ENCODE peak calls at places on chromosomes 11 and 22, in six cellular contexts. One of them, this sample, is unnamed.

GRCh38 chr11:70176940-70177689 is 26.0 kb upstream of the FADD start:
- DNase-seq in GM12878: no peak
- DNase-seq in WTC11: peak; percentile 90
- DNase-seq in HepG2: peak; percentile 13
- DNase-seq in HCT116: peak; percentile 16
- DNase-seq in H1: peak; percentile 97
- DNase-seq in this sample: peak; percentile 95

GRCh38 chr11:93526058-93526633 is 17.0 kb downstream of the SMCO4 start:
- DNase-seq in GM12878: no peak
- DNase-seq in WTC11: no peak
- DNase-seq in HepG2: no peak
- DNase-seq in HCT116: no peak
- DNase-seq in H1: no peak
- DNase-seq in this sample: no peak

GRCh38 chr11:18731949-18732821 is 6.2 kb upstream of the IGSF22 start:
- DNase-seq in GM12878: peak; percentile 24
- DNase-seq in WTC11: peak; percentile 77
- DNase-seq in HepG2: no peak
- DNase-seq in HCT116: peak; percentile 19
- DNase-seq in H1: peak; percentile 90
- DNase-seq in this sample: peak; percentile 68

GRCh38 chr11:75371930-75372876 is 20.7 kb upstream of the ARRB1 start:
- DNase-seq in GM12878: no peak
- DNase-seq in WTC11: no peak
- DNase-seq in HepG2: peak; percentile 65
- DNase-seq in HCT116: no peak
- DNase-seq in H1: no peak
- DNase-seq in this sample: no peak

GRCh38 chr11:62881579-62882427 is 1.1 kb downstream of the SLC3A2 start:
- DNase-seq in GM12878: peak; percentile 45
- DNase-seq in WTC11: peak; percentile 95
- DNase-seq in HepG2: peak; percentile 88
- DNase-seq in HCT116: peak; percentile 90
- DNase-seq in H1: no peak
- DNase-seq in this sample: peak; percentile 82

GRCh38 chr11:66068154-66068821 is 1.8 kb upstream of the PACS1 start:
- DNase-seq in GM12878: no peak
- DNase-seq in WTC11: peak; percentile 90
- DNase-seq in HepG2: peak; percentile 57
- DNase-seq in HCT116: peak; percentile 42
- DNase-seq in H1: peak; percentile 94
- DNase-seq in this sample: peak; percentile 82

GRCh38 chr11:107716884-107717532 is 5.2 kb upstream of the SLN start:
- DNase-seq in GM12878: no peak
- DNase-seq in WTC11: no peak
- DNase-seq in HepG2: no peak
- DNase-seq in HCT116: no peak
- DNase-seq in H1: no peak
- DNase-seq in this sample: no peak

GRCh38 chr22:31436132-31436531 is 36.7 kb downstream of the DRG1 start:
- DNase-seq in GM12878: no peak
- DNase-seq in WTC11: no peak
- DNase-seq in HepG2: no peak
- DNase-seq in HCT116: no peak
- DNase-seq in H1: no peak
- DNase-seq in this sample: no peak

GRCh38 chr11:69280994-69281393 is 13.0 kb upstream of the MYEOV start:
- DNase-seq in GM12878: no peak
- DNase-seq in WTC11: no peak
- DNase-seq in HepG2: no peak
- DNase-seq in HCT116: peak; percentile 68
- DNase-seq in H1: no peak
- DNase-seq in this sample: no peak

GRCh38 chr22:32080904-32081303 is 37.8 kb downstream of the SLC5A1 start:
- DNase-seq in GM12878: peak; percentile 7
- DNase-seq in WTC11: peak; percentile 27
- DNase-seq in HepG2: peak; percentile 47
- DNase-seq in HCT116: peak; percentile 59
- DNase-seq in H1: no peak
- DNase-seq in this sample: peak; percentile 27

GRCh38 chr22:24482586-24482985 is 12.5 kb upstream of the UPB1 start:
- DNase-seq in GM12878: no peak
- DNase-seq in WTC11: no peak
- DNase-seq in HepG2: no peak
- DNase-seq in HCT116: no peak
- DNase-seq in H1: no peak
- DNase-seq in this sample: no peak

GRCh38 chr11:115008774-115009173 is 330.4 kb downstream of the NXPE2 start:
- DNase-seq in GM12878: no peak
- DNase-seq in WTC11: no peak
- DNase-seq in HepG2: no peak
- DNase-seq in HCT116: no peak
- DNase-seq in H1: no peak
- DNase-seq in this sample: no peak
- TF ChIP-seq ATF3 in GM12878: no peak
- TF ChIP-seq ATF3 in WTC11: no peak
- TF ChIP-seq ATF3 in HepG2: no peak
- TF ChIP-seq ATF3 in HCT116: no peak
- TF ChIP-seq ATF3 in H1: no peak
- TF ChIP-seq ATF3 in this sample: no peak

DNA sequence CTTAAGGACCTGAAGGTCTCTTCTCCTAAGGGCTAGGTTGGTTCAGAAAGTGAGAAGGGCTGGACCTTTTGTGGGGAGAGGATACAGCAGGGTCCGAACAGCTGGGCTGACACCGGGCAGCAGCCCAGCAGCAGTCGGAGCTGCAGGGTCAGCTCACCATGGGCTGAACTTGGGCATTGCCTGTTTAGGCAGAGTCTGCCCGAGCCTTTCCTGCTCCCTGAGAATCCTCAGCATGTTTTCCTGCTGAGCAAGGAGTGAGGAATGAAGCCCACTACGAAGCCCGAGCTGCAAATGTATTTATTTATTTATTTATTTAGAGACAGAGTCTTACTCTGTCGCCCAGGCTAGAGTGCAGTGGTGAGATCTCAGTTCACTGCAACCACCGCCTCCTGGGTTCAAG is 83.9 kb downstream of the PTPRJ start:
- DNase-seq in GM12878: no peak
- DNase-seq in WTC11: no peak
- DNase-seq in HepG2: no peak
- DNase-seq in HCT116: no peak
- DNase-seq in H1: no peak
- DNase-seq in this sample: no peak
- TF ChIP-seq MAX in GM12878: no peak
- TF ChIP-seq MAX in WTC11: no peak
- TF ChIP-seq MAX in HepG2: no peak
- TF ChIP-seq MAX in HCT116: no peak
- TF ChIP-seq MAX in H1: no peak
- TF ChIP-seq MAX in this sample: no peak

GRCh38 chr22:42547562-42547961 is 6.2 kb upstream of the SERHL2 start:
- DNase-seq in GM12878: no peak
- DNase-seq in WTC11: no peak
- DNase-seq in HepG2: no peak
- DNase-seq in HCT116: no peak
- DNase-seq in H1: no peak
- DNase-seq in this sample: no peak
- TF ChIP-seq ATF3 in GM12878: no peak
- TF ChIP-seq ATF3 in WTC11: no peak
- TF ChIP-seq ATF3 in HepG2: no peak
- TF ChIP-seq ATF3 in HCT116: no peak
- TF ChIP-seq ATF3 in H1: no peak
- TF ChIP-seq ATF3 in this sample: no peak

DNA sequence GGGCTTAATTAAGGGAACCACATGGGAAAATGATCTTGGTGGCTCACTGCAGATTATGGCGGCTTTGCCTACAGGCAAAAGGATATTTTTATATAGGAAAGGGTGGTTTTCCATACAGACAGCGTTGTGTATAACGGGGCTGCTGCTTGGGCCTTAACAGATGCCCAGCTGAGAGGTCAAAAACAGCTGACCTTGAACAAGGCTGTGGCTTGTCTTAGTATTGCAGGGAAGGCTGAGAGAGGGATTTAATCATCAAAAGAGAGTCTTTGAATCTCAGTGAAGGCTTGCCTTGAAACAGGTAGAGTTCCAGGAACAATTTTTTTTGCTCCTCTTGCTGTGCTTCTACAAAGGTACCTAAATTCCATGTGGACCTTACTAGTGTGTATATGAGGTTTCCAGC is 301.6 kb upstream of the C11orf87 start:
- DNase-seq in GM12878: no peak
- DNase-seq in WTC11: no peak
- DNase-seq in HepG2: no peak
- DNase-seq in HCT116: no peak
- DNase-seq in H1: no peak
- DNase-seq in this sample: no peak
- TF ChIP-seq MAX in GM12878: no peak
- TF ChIP-seq MAX in WTC11: no peak
- TF ChIP-seq MAX in HepG2: no peak
- TF ChIP-seq MAX in HCT116: no peak
- TF ChIP-seq MAX in H1: no peak
- TF ChIP-seq MAX in this sample: no peak

GRCh38 chr22:20522828-20523117 is 15.4 kb downstream of the MED15 start:
- DNase-seq in GM12878: no peak
- DNase-seq in WTC11: no peak
- DNase-seq in HepG2: no peak
- DNase-seq in HCT116: no peak
- DNase-seq in H1: no peak
- DNase-seq in this sample: no peak

GRCh38 chr22:20522134-20522827 is 14.9 kb downstream of the MED15 start:
- DNase-seq in GM12878: no peak
- DNase-seq in WTC11: no peak
- DNase-seq in HepG2: no peak
- DNase-seq in HCT116: no peak
- DNase-seq in H1: no peak
- DNase-seq in this sample: peak; percentile 61

GRCh38 chr22:20523118-20523983 is 15.9 kb downstream of the MED15 start:
- DNase-seq in GM12878: no peak
- DNase-seq in WTC11: no peak
- DNase-seq in HepG2: no peak
- DNase-seq in HCT116: no peak
- DNase-seq in H1: no peak
- DNase-seq in this sample: peak; percentile 77

GRCh38 chr22:20525048-20525447 is 17.6 kb downstream of the MED15 start:
- DNase-seq in GM12878: no peak
- DNase-seq in WTC11: no peak
- DNase-seq in HepG2: no peak
- DNase-seq in HCT116: no peak
- DNase-seq in H1: no peak
- DNase-seq in this sample: no peak

DNA sequence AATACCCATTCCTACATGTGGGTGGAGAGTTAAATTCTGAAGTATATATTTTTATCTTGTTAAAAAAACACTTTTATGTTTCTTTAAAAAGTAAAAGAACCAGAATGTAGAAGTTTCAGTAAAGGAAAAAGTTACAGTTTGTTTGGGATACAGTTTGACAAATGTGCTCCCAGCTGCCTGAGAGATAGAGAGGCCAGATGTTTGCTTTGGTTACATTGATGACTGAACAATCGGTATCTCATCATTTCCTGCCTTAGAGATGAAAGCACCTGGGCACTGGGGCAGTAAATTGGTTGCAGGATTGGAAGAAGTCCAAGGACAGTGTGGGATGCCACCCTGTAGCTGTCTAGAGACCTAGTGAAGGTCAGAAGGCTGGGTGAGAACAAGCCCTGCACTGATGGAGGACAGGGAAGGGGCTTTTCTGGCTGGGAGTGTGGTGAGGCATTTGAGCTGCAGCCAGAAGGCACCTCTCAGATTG is 16.6 kb downstream of the MED15 start:
- DNase-seq in GM12878: peak; percentile 68
- DNase-seq in WTC11: no peak
- DNase-seq in HepG2: peak; percentile 85
- DNase-seq in HCT116: no peak
- DNase-seq in H1: no peak
- DNase-seq in this sample: peak; percentile 63
- TF ChIP-seq ATF3 in GM12878: no peak
- TF ChIP-seq ATF3 in WTC11: no peak
- TF ChIP-seq ATF3 in HepG2: no peak
- TF ChIP-seq ATF3 in HCT116: no peak
- TF ChIP-seq ATF3 in H1: no peak
- TF ChIP-seq ATF3 in this sample: no peak

GRCh38 chr22:43408009-43408408 is 3.8 kb upstream of the MPPED1 start:
- DNase-seq in GM12878: no peak
- DNase-seq in WTC11: no peak
- DNase-seq in HepG2: peak; percentile 46
- DNase-seq in HCT116: no peak
- DNase-seq in H1: no peak
- DNase-seq in this sample: no peak
- TF ChIP-seq MAX in GM12878: no peak
- TF ChIP-seq MAX in WTC11: no peak
- TF ChIP-seq MAX in HepG2: peak; percentile 65
- TF ChIP-seq MAX in HCT116: no peak
- TF ChIP-seq MAX in H1: no peak
- TF ChIP-seq MAX in this sample: no peak

DNA sequence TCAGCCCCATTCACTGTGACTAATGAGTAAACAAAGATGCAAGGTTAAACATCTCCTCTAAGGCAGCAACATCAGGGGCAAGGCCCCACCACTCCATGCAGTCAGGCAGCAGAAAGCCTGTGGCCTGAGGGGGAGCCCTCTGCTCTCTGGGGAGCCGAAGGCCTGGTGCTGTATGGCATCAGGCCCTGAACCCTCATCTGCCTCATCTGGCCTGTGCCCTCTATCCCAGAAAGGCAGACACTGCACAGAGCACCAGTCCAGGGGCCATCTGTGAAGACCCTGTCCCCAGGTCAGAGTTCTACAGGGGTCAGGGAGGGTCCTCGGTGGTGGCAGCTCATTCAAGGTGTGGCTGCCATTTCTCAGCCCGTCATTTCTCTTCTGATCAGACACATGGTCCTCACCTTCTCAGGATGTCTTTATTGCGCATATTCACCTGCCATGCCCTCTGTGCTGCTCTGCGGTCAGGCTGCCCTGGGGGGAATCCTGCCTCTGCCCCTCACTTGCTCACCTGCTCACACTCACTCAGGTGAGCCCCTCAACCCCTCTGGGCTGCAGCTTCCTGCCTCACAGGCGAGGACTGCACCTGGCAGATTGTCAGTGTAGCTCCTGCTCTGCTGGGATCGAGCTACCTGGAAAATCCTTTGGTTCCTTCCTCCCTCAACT is 103.1 kb upstream of the PITPNB start:
- DNase-seq in GM12878: no peak
- DNase-seq in WTC11: no peak
- DNase-seq in HepG2: no peak
- DNase-seq in HCT116: no peak
- DNase-seq in H1: no peak
- DNase-seq in this sample: no peak
- TF ChIP-seq ATF3 in GM12878: no peak
- TF ChIP-seq ATF3 in WTC11: no peak
- TF ChIP-seq ATF3 in HepG2: no peak
- TF ChIP-seq ATF3 in HCT116: no peak
- TF ChIP-seq ATF3 in H1: no peak
- TF ChIP-seq ATF3 in this sample: no peak

This sample was measured in K562.